ENCODE peak calls at places on chromosomes 12 and 14, in four cellular contexts. W is GM12878, L is Peyer's patch, I is PC-3. N is an unnamed sample.

GRCh38 chr12:23760495-23760894 is 189.0 kb downstream of the SOX5 start:
- DNase-seq in L (no peak), W (no peak), I (no peak), N (no peak)

GRCh38 chr12:105523164-105524057 is 192.9 kb downstream of the C12orf75 start:
- DNase-seq in L (no peak), W (no peak), I (no peak), N (no peak)

GRCh38 chr14:72182773-72183432 is 250.7 kb downstream of the RGS6 start:
- DNase-seq in W (no peak), L (no peak), I (no peak), N (no peak)

GRCh38 chr12:18723752-18724151 is 14.1 kb downstream of the PLCZ1 start:
- DNase-seq in I (peak; percentile 89), L (no peak), W (no peak), N (no peak)

GRCh38 chr14:75876526-75876925 is 105.3 kb downstream of the TGFB3 start:
- DNase-seq in L (no peak), W (no peak), I (no peak), N (no peak)

GRCh38 chr14:89409961-89410360 is 7.1 kb downstream of the FOXN3 start:
- DNase-seq in I (no peak), W (no peak), L (no peak), N (no peak)

GRCh38 chr12:62426095-62426488 is 40.5 kb upstream of the MON2 start:
- DNase-seq in L (no peak), W (no peak), I (no peak), N (no peak)

GRCh38 chr12:52395761-52396434 is 10.2 kb downstream of the KRT82 start:
- DNase-seq in L (peak; percentile 55), I (peak; percentile 78), W (no peak), N (no peak)

GRCh38 chr12:100234591-100235304 is 32.1 kb downstream of the DEPDC4 start:
- DNase-seq in I (peak; percentile 81), L (no peak), W (peak; percentile 1), N (peak; percentile 7)

GRCh38 chr14:67372833-67373232 is 12.7 kb downstream of the EIF2S1 start:
- DNase-seq in W (no peak), L (no peak), I (no peak), N (no peak)

GRCh38 chr12:106220561-106220960 is 27.3 kb downstream of the CKAP4 start:
- DNase-seq in I (no peak), W (no peak), L (no peak), N (no peak)

GRCh38 chr12:96153131-96153724 is 40.9 kb upstream of the ELK3 start:
- DNase-seq in W (no peak), L (no peak), I (no peak), N (no peak)

GRCh38 chr12:100656141-100656540 is 82.7 kb downstream of the GAS2L3 start:
- DNase-seq in W (no peak), I (no peak), L (no peak), N (no peak)

GRCh38 chr14:50357124-50357523 is 39.6 kb downstream of the CDKL1 start:
- DNase-seq in L (no peak), I (no peak), W (no peak), N (no peak)

GRCh38 chr12:132222096-132222807 is 78.0 kb downstream of the NOC4L start:
- DNase-seq in L (no peak), W (peak; percentile 8), I (peak; percentile 37), N (no peak)

GRCh38 chr14:68767248-68767645 is 25.6 kb downstream of the ZFP36L1 start:
- DNase-seq in L (no peak), I (no peak), W (no peak), N (no peak)

GRCh38 chr14:68680541-68681051 is 112.3 kb downstream of the ZFP36L1 start:
- DNase-seq in W (no peak), I (no peak), L (no peak), N (no peak)

GRCh38 chr12:67720383-67720856 is 71.9 kb downstream of the DYRK2 start:
- DNase-seq in L (no peak), I (peak; percentile 78), W (no peak), N (no peak)

GRCh38 chr12:117053050-117053400 is 46.2 kb downstream of the TESC start:
- DNase-seq in L (no peak), I (no peak), W (no peak), N (no peak)

GRCh38 chr12:47905313-47905730 is 528 bp upstream of the VDR start:
- DNase-seq in I (peak; percentile 77), W (no peak), L (peak; percentile 91), N (no peak)

GRCh38 chr12:121095544-121096198 is 37.0 kb upstream of the P2RX7 start:
- DNase-seq in L (peak; percentile 76), I (peak; percentile 69), W (peak; percentile 21), N (peak; percentile 24)

GRCh38 chr12:108241961-108242360 is 97.2 kb downstream of the CMKLR1 start:
- DNase-seq in W (no peak), L (no peak), I (no peak), N (no peak)

GRCh38 chr12:90058721-90059120 is 350.1 kb upstream of the ATP2B1 start:
- DNase-seq in L (no peak), W (no peak), I (peak; percentile 78), N (no peak)

GRCh38 chr12:121713257-121714155 is 954 bp downstream of the TMEM120B start:
- DNase-seq in L (peak; percentile 53), I (peak; percentile 26), W (no peak), N (no peak)

GRCh38 chr12:47894068-47894467 is 10.7 kb downstream of the VDR start:
- DNase-seq in W (no peak), I (no peak), L (no peak), N (no peak)

GRCh38 chr14:78157855-78158436 is 12.2 kb upstream of the NRXN3 start:
- DNase-seq in I (peak; percentile 24), W (no peak), L (no peak), N (no peak)

GRCh38 chr12:68001486-68002466 is 12.5 kb downstream of the IFNG-AS1 start:
- DNase-seq in L (no peak), I (peak; percentile 60), W (no peak), N (no peak)

GRCh38 chr12:5691943-5692342 is 253.1 kb downstream of the ANO2 start:
- DNase-seq in I (no peak), L (no peak), W (no peak), N (no peak)

GRCh38 chr14:57833304-57833703 is 32.6 kb downstream of the SLC35F4 start:
- DNase-seq in I (peak; percentile 100), W (no peak), L (no peak), N (no peak)

GRCh38 chr12:55698241-55698955 is 9.3 kb downstream of the ITGA7 start:
- DNase-seq in L (no peak), W (no peak), I (no peak), N (no peak)

GRCh38 chr12:2011641-2012607 is 7.7 kb upstream of the DCP1B start:
- DNase-seq in L (no peak), W (no peak), I (no peak), N (no peak)

GRCh38 chr12:126191037-126191891 is 1126.0 kb downstream of the AACS start:
- DNase-seq in L (peak; percentile 58), I (no peak), W (no peak), N (no peak)

GRCh38 chr12:108112815-108113556 is 16.1 kb upstream of the WSCD2 start:
- DNase-seq in I (no peak), W (no peak), L (no peak), N (no peak)

GRCh38 chr12:5257763-5258475 is 174.0 kb upstream of the NTF3 start:
- DNase-seq in L (no peak), W (no peak), I (no peak), N (no peak)

GRCh38 chr14:85867450-85867849 is 337.5 kb downstream of the FLRT2 start:
- DNase-seq in L (no peak), I (peak; percentile 28), W (no peak), N (no peak)

GRCh38 chr12:11753826-11754225 is 104.4 kb downstream of the ETV6 start:
- DNase-seq in W (no peak), L (no peak), I (no peak), N (no peak)

GRCh38 chr12:11753151-11753501 is 103.7 kb downstream of the ETV6 start:
- DNase-seq in W (no peak), I (no peak), L (no peak), N (no peak)

GRCh38 chr12:11749943-11750690 is 100.6 kb downstream of the ETV6 start:
- DNase-seq in L (no peak), W (peak; percentile 87), I (no peak), N (no peak)

GRCh38 chr12:11754256-11754655 is 104.8 kb downstream of the ETV6 start:
- DNase-seq in L (no peak), I (no peak), W (no peak), N (no peak)

DNA sequence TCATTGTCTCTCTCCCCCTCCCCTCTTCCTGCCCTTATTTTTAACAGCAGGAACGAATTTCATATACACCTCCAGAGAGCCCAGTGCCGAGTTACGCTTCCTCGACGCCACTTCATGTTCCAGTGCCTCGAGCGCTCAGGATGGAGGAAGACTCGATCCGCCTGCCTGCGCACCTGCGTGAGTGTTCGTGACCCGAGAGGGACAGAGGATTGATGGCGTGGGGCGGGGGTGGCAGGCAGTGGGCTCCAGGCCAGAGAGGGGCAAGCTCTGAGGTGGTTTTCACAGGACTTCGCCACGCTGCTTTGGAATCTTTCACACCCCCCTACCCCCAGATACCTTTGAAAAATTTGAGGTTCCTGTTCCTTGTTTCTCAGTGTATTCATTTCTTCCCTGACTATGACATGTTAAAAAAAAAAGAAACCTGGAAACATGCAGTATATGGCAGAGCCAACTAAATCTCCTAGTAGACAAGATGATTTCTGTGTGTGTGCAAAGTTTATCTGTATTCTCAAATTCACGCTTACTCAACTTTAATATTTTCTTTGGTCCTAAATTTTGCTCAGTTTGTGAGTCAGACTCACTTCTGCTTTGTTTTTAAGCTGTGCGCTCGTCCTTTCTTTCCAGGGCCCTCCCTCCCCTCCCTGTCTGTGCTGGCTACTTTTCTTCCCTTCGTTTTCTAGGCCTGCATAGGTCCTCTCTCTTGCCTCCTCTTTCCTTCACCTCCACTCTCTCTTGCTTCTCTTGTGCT is 103.1 kb downstream of the ETV6 start:
- DNase-seq in W (no peak), I (no peak), L (no peak), N (no peak)
- H3K4me3 ChIP-seq in W (no peak overlapping the region), I (no peak overlapping the region), L (no peak overlapping the region), N (no peak overlapping the region)

GRCh38 chr12:32053881-32054624 is 52.6 kb upstream of the BICD1 start:
- DNase-seq in W (no peak), I (no peak), L (no peak), N (no peak)
- TF ChIP-seq CTCF in W (no peak), I (no peak), L (no peak), N (no peak)

DNA sequence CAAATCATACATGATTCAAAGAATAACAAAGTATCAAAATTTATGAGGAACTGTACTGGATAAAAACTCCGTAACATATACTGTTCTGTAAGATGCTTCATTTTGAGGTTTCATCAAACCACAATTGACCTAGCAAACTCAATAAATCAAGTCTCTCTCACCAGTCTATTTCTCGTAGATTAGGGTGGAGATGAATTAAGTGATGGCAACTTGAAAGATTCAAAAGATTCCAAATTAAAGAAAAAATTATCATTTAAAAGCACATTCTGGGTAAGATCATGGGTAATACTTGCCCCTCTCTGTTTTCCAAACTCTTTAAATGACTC is 74.4 kb downstream of the PAPLN start:
- DNase-seq in L (no peak), I (no peak), W (no peak), N (no peak)
- H3K4me3 ChIP-seq in L (no peak overlapping the region), I (no peak overlapping the region), W (no peak overlapping the region), N (no peak overlapping the region)

GRCh38 chr14:96303981-96304380 is 48.0 kb downstream of the BDKRB1 start:
- DNase-seq in W (no peak), L (no peak), I (no peak), N (no peak)

GRCh38 chr14:96304956-96305355 is 48.9 kb downstream of the BDKRB1 start:
- DNase-seq in W (no peak), I (peak; percentile 19), L (no peak), N (no peak)

GRCh38 chr14:96307434-96307833 is 51.4 kb downstream of the BDKRB1 start:
- DNase-seq in W (no peak), L (no peak), I (peak; percentile 61), N (no peak)

GRCh38 chr14:96309128-96309906 is 53.3 kb downstream of the BDKRB1 start:
- DNase-seq in I (no peak), W (no peak), L (no peak), N (no peak)

GRCh38 chr14:96309907-96310330 is 53.2 kb downstream of the ATG2B start:
- DNase-seq in L (no peak), I (no peak), W (no peak), N (no peak)
- TF ChIP-seq CTCF in L (no peak), I (peak; percentile 14), W (no peak), N (no peak)

N was measured in GM12864.